ENCODE peak calls at places on chromosomes 7 and 10, in four cellular contexts. One of them, this sample, is unnamed.

GRCh38 chr7:116780521-116780920 is 81.9 kb upstream of the CAPZA2 start:
- DNase-seq in stimulated activated CD8-positive, alpha-beta memory T cell treated with anti-CD3 and anti-CD28 coated beads, Interleukin-4, amount 100 ng/mL, for 4 hours: no peak
- DNase-seq in SK-N-SH: no peak
- DNase-seq in RPMI7951: no peak
- DNase-seq in this sample: no peak

GRCh38 chr7:125927556-125927955 is 997.9 kb upstream of the POT1 start:
- DNase-seq in stimulated activated CD8-positive, alpha-beta memory T cell treated with anti-CD3 and anti-CD28 coated beads, Interleukin-4, amount 100 ng/mL, for 4 hours: no peak
- DNase-seq in SK-N-SH: no peak
- DNase-seq in RPMI7951: no peak
- DNase-seq in this sample: no peak

GRCh38 chr10:26422977-26423376 is 15.2 kb upstream of the APBB1IP start:
- DNase-seq in stimulated activated CD8-positive, alpha-beta memory T cell treated with anti-CD3 and anti-CD28 coated beads, Interleukin-4, amount 100 ng/mL, for 4 hours: no peak
- DNase-seq in SK-N-SH: no peak
- DNase-seq in RPMI7951: no peak
- DNase-seq in this sample: no peak

GRCh38 chr7:132392713-132393112 is 183.6 kb downstream of the PLXNA4 start:
- DNase-seq in stimulated activated CD8-positive, alpha-beta memory T cell treated with anti-CD3 and anti-CD28 coated beads, Interleukin-4, amount 100 ng/mL, for 4 hours: no peak
- DNase-seq in SK-N-SH: no peak
- DNase-seq in RPMI7951: no peak
- DNase-seq in this sample: no peak

GRCh38 chr10:70052462-70053211 is at the start of gene MACROH2A2:
- DNase-seq in stimulated activated CD8-positive, alpha-beta memory T cell treated with anti-CD3 and anti-CD28 coated beads, Interleukin-4, amount 100 ng/mL, for 4 hours: no peak
- DNase-seq in SK-N-SH: peak
- DNase-seq in RPMI7951: peak
- DNase-seq in this sample: peak

GRCh38 chr7:64313740-64314491 is at the start of gene ZNF736:
- DNase-seq in stimulated activated CD8-positive, alpha-beta memory T cell treated with anti-CD3 and anti-CD28 coated beads, Interleukin-4, amount 100 ng/mL, for 4 hours: peak
- DNase-seq in SK-N-SH: peak
- DNase-seq in RPMI7951: peak
- DNase-seq in this sample: peak

GRCh38 chr10:116815641-116816415 is 33.5 kb upstream of the ENO4 start:
- DNase-seq in stimulated activated CD8-positive, alpha-beta memory T cell treated with anti-CD3 and anti-CD28 coated beads, Interleukin-4, amount 100 ng/mL, for 4 hours: no peak
- DNase-seq in SK-N-SH: no peak
- DNase-seq in RPMI7951: peak
- DNase-seq in this sample: no peak

GRCh38 chr10:131733596-131733995 is 167.2 kb upstream of the PPP2R2D start:
- DNase-seq in stimulated activated CD8-positive, alpha-beta memory T cell treated with anti-CD3 and anti-CD28 coated beads, Interleukin-4, amount 100 ng/mL, for 4 hours: no peak
- DNase-seq in SK-N-SH: peak
- DNase-seq in RPMI7951: no peak
- DNase-seq in this sample: no peak

GRCh38 chr10:10891437-10891836 is 126.2 kb upstream of the CELF2 start:
- DNase-seq in stimulated activated CD8-positive, alpha-beta memory T cell treated with anti-CD3 and anti-CD28 coated beads, Interleukin-4, amount 100 ng/mL, for 4 hours: no peak
- DNase-seq in SK-N-SH: no peak
- DNase-seq in RPMI7951: no peak
- DNase-seq in this sample: no peak

This sample was measured in NCI-H82.